ENCODE peak calls at places on chromosomes 7 and 10, in four cellular contexts. I, F, X and Y are unnamed samples.

GRCh38 chr10:87506988-87507387 is 2.3 kb downstream of the MINPP1 start:
- DNase-seq in I (no peak), F (no peak), X (no peak), Y (no peak)

GRCh38 chr7:4849390-4849789 is 12.4 kb downstream of the PAPOLB start:
- DNase-seq in I (peak; percentile 11), F (peak; percentile 46), X (no peak), Y (no peak)

GRCh38 chr7:8380130-8380529 is 53.3 kb upstream of the NXPH1 start:
- DNase-seq in I (no peak), F (no peak), X (no peak), Y (no peak)

GRCh38 chr7:1815051-1815481 is 145.0 kb downstream of the ELFN1 start:
- DNase-seq in I (no peak), F (no peak), X (no peak), Y (no peak)

GRCh38 chr7:83394776-83395175 is 232.1 kb upstream of the PCLO start:
- DNase-seq in I (no peak), F (no peak), X (no peak), Y (no peak)

GRCh38 chr7:4805979-4806290 is 30.5 kb downstream of the AP5Z1 start:
- DNase-seq in I (no peak), F (no peak), X (no peak), Y (no peak)

GRCh38 chr10:90592903-90593302 is 264.9 kb downstream of the HTR7 start:
- DNase-seq in I (peak; percentile 68), F (peak; percentile 63), X (peak; percentile 49), Y (peak; percentile 74)

GRCh38 chr7:19116121-19117080 is 1.0 kb downstream of the TWIST1 start:
- DNase-seq in I (peak; percentile 41), F (peak; percentile 69), X (no peak), Y (peak; percentile 62)

GRCh38 chr10:110865804-110866482 is 5.8 kb upstream of the PDCD4 start:
- DNase-seq in I (no peak), F (no peak), X (no peak), Y (no peak)

GRCh38 chr10:108801775-108802516 is 1121.4 kb downstream of the XPNPEP1 start:
- DNase-seq in I (no peak), F (peak; percentile 86), X (peak; percentile 24), Y (no peak)

GRCh38 chr10:130993612-130994011 is 317.9 kb downstream of the TCERG1L start:
- DNase-seq in I (no peak), F (no peak), X (no peak), Y (no peak)

GRCh38 chr10:34319197-34319846 is 495.8 kb downstream of the PARD3 start:
- DNase-seq in I (peak; percentile 97), F (peak; percentile 92), X (peak; percentile 78), Y (no peak)

GRCh38 chr10:114859227-114859626 is 37.6 kb downstream of the FHIP2A start:
- DNase-seq in I (no peak), F (no peak), X (no peak), Y (no peak)

GRCh38 chr7:151139071-151139521 is 28.4 kb downstream of the GBX1 start:
- DNase-seq in I (no peak), F (no peak), X (no peak), Y (no peak)

GRCh38 chr7:47379629-47380324 is 202.1 kb downstream of the TNS3 start:
- DNase-seq in I (peak; percentile 60), F (peak; percentile 67), X (no peak), Y (peak; percentile 77)